ENCODE peak calls at places on chromosome 11, in ten cellular contexts. R is HCT116, T is transverse colon, F is K562, G is breast epithelium, L is prostate gland, M is endothelial cell of umbilical vein, Y is spleen, U is esophagus muscularis mucosa, N is HepG2. X is an unnamed sample.
A peak's percentile ranks its signal among the peaks of the same experiment; 100 is the strongest.

GRCh38 chr11:34356576-34356917 is 1.3 kb downstream of the ABTB2 start:
- DNase-seq in R (no peak), T (no peak), F (no peak), G (no peak), L (no peak), M (peak; percentile 8), Y (no peak), U (peak; percentile 88), N (no peak), X (no peak)

GRCh38 chr11:112856591-112856990 is 104.6 kb upstream of the NCAM1 start:
- DNase-seq in R (no peak), T (no peak), F (no peak), G (no peak), L (no peak), M (no peak), Y (no peak), U (peak; percentile 78), N (no peak), X (no peak)

GRCh38 chr11:78453140-78453935 is 35.7 kb upstream of the GAB2 start:
- DNase-seq in R (no peak), T (no peak), F (no peak), G (no peak), L (no peak), M (no peak), Y (no peak), U (no peak), N (no peak), X (no peak)

GRCh38 chr11:61460986-61461385 is 31.1 kb downstream of the SDHAF2 start:
- DNase-seq in R (no peak), T (no peak), F (no peak), G (no peak), L (no peak), M (no peak), Y (no peak), U (no peak), N (no peak), X (no peak)

GRCh38 chr11:71490044-71490730 is 36.9 kb upstream of the KRTAP5-7 start:
- DNase-seq in R (no peak), T (no peak), F (no peak), G (no peak), L (no peak), M (no peak), Y (no peak), U (no peak), N (no peak), X (peak; percentile 23)

GRCh38 chr11:102345923-102346322 is 1.1 kb upstream of the BIRC2 start:
- DNase-seq in R (peak; percentile 28), T (no peak), F (no peak), G (no peak), L (no peak), M (peak; percentile 89), Y (no peak), U (no peak), N (peak; percentile 64), X (no peak)

GRCh38 chr11:118602331-118602730 is 5.1 kb upstream of the PHLDB1 start:
- DNase-seq in R (no peak), T (no peak), F (no peak), G (no peak), L (no peak), M (no peak), Y (peak; percentile 29), U (no peak), N (no peak), X (peak; percentile 3)

GRCh38 chr11:32580967-32581366 is 2.7 kb upstream of the EIF3M start:
- DNase-seq in R (no peak), T (no peak), F (no peak), G (no peak), L (no peak), M (no peak), Y (no peak), U (no peak), N (peak; percentile 35), X (no peak)

GRCh38 chr11:22884268-22884667 is 24.0 kb upstream of the CCDC179 start:
- DNase-seq in R (no peak), T (no peak), F (no peak), G (no peak), L (no peak), M (no peak), Y (no peak), U (no peak), N (no peak), X (no peak)

GRCh38 chr11:36333468-36333867 is 37.4 kb downstream of the PRR5L start:
- DNase-seq in R (no peak), T (no peak), F (no peak), G (no peak), L (no peak), M (no peak), Y (no peak), U (peak; percentile 24), N (no peak), X (no peak)

GRCh38 chr11:60100511-60100910 is 12.0 kb downstream of the MS4A2 start:
- DNase-seq in R (no peak), T (no peak), F (no peak), G (no peak), L (no peak), M (peak; percentile 91), Y (no peak), U (no peak), N (no peak), X (no peak)
- H3K4me3 ChIP-seq in R (no peak overlapping the region), T (no peak overlapping the region), F (no peak overlapping the region), G (no peak overlapping the region), L (no peak overlapping the region), M (no peak overlapping the region), Y (no peak overlapping the region), U (no peak overlapping the region), N (no peak overlapping the region), X (no peak overlapping the region)

GRCh38 chr11:44863231-44863630 is 87.5 kb downstream of the TP53I11 start:
- DNase-seq in R (no peak), T (no peak), F (no peak), G (no peak), L (no peak), M (no peak), Y (peak; percentile 54), U (no peak), N (no peak), X (no peak)

GRCh38 chr11:44862546-44863101 is 88.1 kb downstream of the TP53I11 start:
- DNase-seq in R (no peak), T (no peak), F (no peak), G (no peak), L (no peak), M (no peak), Y (no peak), U (no peak), N (no peak), X (no peak)

GRCh38 chr11:44860967-44861828 is 89.5 kb downstream of the TP53I11 start:
- DNase-seq in R (no peak), T (no peak), F (no peak), G (no peak), L (no peak), M (no peak), Y (peak; percentile 47), U (no peak), N (no peak), X (no peak)

GRCh38 chr11:44860346-44860745 is 90.3 kb downstream of the TP53I11 start:
- DNase-seq in R (no peak), T (no peak), F (no peak), G (no peak), L (no peak), M (no peak), Y (peak; percentile 38), U (no peak), N (no peak), X (no peak)

DNA sequence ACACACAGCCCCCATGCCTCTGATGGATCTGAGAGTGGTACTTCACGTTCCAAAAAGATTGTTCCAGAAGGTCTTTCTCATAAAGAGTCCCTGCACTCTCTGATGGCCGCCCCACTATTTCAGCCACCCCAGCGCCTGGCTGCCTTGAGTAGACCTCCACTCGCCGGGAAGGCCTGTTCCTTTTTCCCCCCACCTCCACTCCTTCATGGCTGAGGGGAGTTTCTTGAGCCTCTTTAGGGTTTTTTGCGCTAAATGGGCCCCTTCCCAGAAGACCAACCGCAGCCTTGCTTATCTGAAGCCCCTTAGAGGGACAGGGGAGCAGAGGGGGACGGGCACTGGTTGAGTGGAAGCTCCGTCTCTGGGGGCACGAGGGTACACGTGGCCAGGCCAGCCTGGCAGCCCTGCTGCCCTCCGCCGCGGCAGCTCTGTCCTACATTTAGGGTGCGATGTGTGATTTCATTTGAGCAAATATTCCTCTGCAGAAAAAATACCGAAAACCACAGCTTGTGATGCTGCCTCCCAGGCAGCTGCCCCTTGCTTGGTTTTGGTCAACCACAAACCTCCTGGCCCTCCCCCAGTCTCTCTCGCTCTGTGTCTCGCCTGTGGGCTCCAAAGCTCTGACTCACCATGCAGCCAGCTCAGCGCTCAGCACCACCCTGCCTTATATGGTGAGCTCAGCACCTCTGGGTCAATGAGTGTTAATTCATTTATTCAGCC is 88.7 kb downstream of the TP53I11 start:
- DNase-seq in R (peak; percentile 89), T (peak; percentile 68), F (peak; percentile 50), G (peak; percentile 92), L (no peak), M (peak; percentile 79), Y (peak; percentile 80), U (peak; percentile 96), N (peak; percentile 44), X (peak; percentile 58)
- TF ChIP-seq POLR2A in R (no peak), T (no peak), F (no peak), G (no peak), L (no peak), M (no peak), Y (no peak), U (no peak), N (no peak), X (no peak)

GRCh38 chr11:10376061-10376460 is 71.2 kb downstream of the ADM start:
- DNase-seq in R (no peak), T (no peak), F (no peak), G (no peak), L (no peak), M (no peak), Y (no peak), U (peak; percentile 50), N (no peak), X (no peak)
- TF ChIP-seq POLR2AphosphoS5 in R (no peak), T (no peak), F (no peak), G (no peak), L (no peak), M (no peak), Y (no peak), U (no peak), N (no peak), X (no peak)

GRCh38 chr11:68810164-68810563 is 31.6 kb downstream of the CPT1A start:
- DNase-seq in R (no peak), T (peak; percentile 65), F (no peak), G (no peak), L (peak; percentile 76), M (no peak), Y (no peak), U (no peak), N (no peak), X (peak; percentile 54)

GRCh38 chr11:68816917-68817419 is 24.7 kb downstream of the CPT1A start:
- DNase-seq in R (no peak), T (no peak), F (no peak), G (no peak), L (no peak), M (no peak), Y (no peak), U (no peak), N (no peak), X (no peak)

GRCh38 chr11:68816251-68816776 is 25.4 kb downstream of the CPT1A start:
- DNase-seq in R (no peak), T (no peak), F (no peak), G (no peak), L (no peak), M (no peak), Y (peak; percentile 75), U (no peak), N (no peak), X (no peak)

GRCh38 chr11:68812526-68812925 is 29.2 kb downstream of the CPT1A start:
- DNase-seq in R (no peak), T (peak; percentile 80), F (no peak), G (no peak), L (no peak), M (no peak), Y (no peak), U (no peak), N (no peak), X (no peak)

GRCh38 chr11:68813778-68814177 is 27.9 kb downstream of the CPT1A start:
- DNase-seq in R (no peak), T (no peak), F (no peak), G (no peak), L (no peak), M (no peak), Y (peak; percentile 82), U (no peak), N (no peak), X (no peak)
- H3K4me3 ChIP-seq in R (no peak overlapping the region), T (no peak overlapping the region), F (no peak overlapping the region), G (no peak overlapping the region), L (no peak overlapping the region), M (no peak overlapping the region), Y (no peak overlapping the region), U (no peak overlapping the region), N (no peak overlapping the region), X (no peak overlapping the region)

X was measured in stomach.